ENCODE peak calls at places on chromosomes 13 and 19, in nine cellular contexts. Z is H9; O is GM23248; D is cardiac muscle cell; W is CD8-positive, alpha-beta memory T cell; K is heart right ventricle; H is SJSA1; T is SK-N-SH; X is tibial nerve. N is an unnamed sample.

GRCh38 chr13:100306444-100306999 is 217.6 kb downstream of the PCCA start:
- DNase-seq in K (no peak), W (no peak), H (no peak), O (no peak), X (no peak), D (peak), Z (no peak), T (no peak), N (no peak)

GRCh38 chr19:803686-804418 is 6.6 kb downstream of the PTBP1 start:
- DNase-seq in X (no peak), H (peak), T (no peak), K (peak), O (no peak), D (peak), W (no peak), Z (peak), N (no peak)

GRCh38 chr13:43377149-43377548 is 353.8 kb downstream of the DNAJC15 start:
- DNase-seq in X (no peak), O (no peak), K (no peak), Z (no peak), W (no peak), D (no peak), T (no peak), H (no peak), N (no peak)

GRCh38 chr19:9961103-9961502 is 24.8 kb upstream of the OLFM2 start:
- DNase-seq in X (no peak), W (no peak), T (no peak), H (no peak), K (no peak), O (no peak), Z (no peak), D (no peak), N (no peak)

GRCh38 chr13:39536906-39537305 is 66.1 kb downstream of the LHFPL6 start:
- DNase-seq in X (no peak), O (no peak), K (no peak), T (no peak), D (no peak), H (no peak), W (no peak), Z (no peak), N (no peak)

GRCh38 chr13:98584668-98585397 is 7.9 kb upstream of the STK24 start:
- DNase-seq in D (no peak), Z (no peak), T (no peak), K (no peak), W (no peak), X (no peak), O (peak), H (peak), N (no peak)

GRCh38 chr13:35953537-35954206 is 177.5 kb downstream of the DCLK1 start:
- DNase-seq in T (peak), K (peak), Z (peak), D (peak), H (peak), O (peak), X (peak), W (no peak), N (peak)

GRCh38 chr13:36173923-36174322 is 40.4 kb downstream of the SOHLH2 start:
- DNase-seq in T (no peak), D (no peak), K (no peak), Z (no peak), X (no peak), W (no peak), O (no peak), H (no peak), N (no peak)

GRCh38 chr13:113489171-113489548 is 1.4 kb downstream of the DCUN1D2 start:
- DNase-seq in H (no peak), T (no peak), X (no peak), Z (peak), K (no peak), W (no peak), O (no peak), D (peak), N (no peak)

GRCh38 chr19:16376649-16377048 is 52.0 kb downstream of the KLF2 start:
- DNase-seq in Z (peak), H (no peak), O (peak), X (no peak), K (no peak), T (peak), D (peak), W (no peak), N (no peak)

GRCh38 chr13:76973920-76974617 is 17.8 kb upstream of the CLN5 start:
- DNase-seq in X (no peak), O (no peak), H (no peak), K (no peak), D (no peak), W (no peak), Z (no peak), T (no peak), N (no peak)

GRCh38 chr19:13128583-13128982 is 10.5 kb downstream of the NACC1 start:
- DNase-seq in D (no peak), O (no peak), H (no peak), W (no peak), T (no peak), K (no peak), Z (peak), X (no peak), N (no peak)

GRCh38 chr19:41563847-41564514 is 12.0 kb upstream of the CEACAM21 start:
- DNase-seq in X (no peak), W (peak), Z (peak), D (no peak), H (no peak), O (no peak), T (no peak), K (no peak), N (no peak)

GRCh38 chr13:95596701-95597100 is 44.2 kb downstream of the CLDN10 start:
- DNase-seq in D (no peak), T (no peak), K (no peak), W (no peak), Z (no peak), X (no peak), H (no peak), O (no peak), N (no peak)

GRCh38 chr19:6246174-6247006 is 33.4 kb downstream of the MLLT1 start:
- DNase-seq in Z (no peak), D (no peak), O (no peak), H (no peak), T (no peak), W (no peak), X (no peak), K (no peak), N (no peak)

GRCh38 chr13:45341799-45342584 is 1.0 kb upstream of the TPT1 start:
- DNase-seq in K (no peak), H (no peak), W (no peak), T (peak), D (peak), X (peak), Z (no peak), O (peak), N (no peak)

GRCh38 chr19:13366529-13367143 is 139.6 kb downstream of the CACNA1A start:
- DNase-seq in D (peak), K (no peak), H (no peak), T (peak), W (no peak), X (no peak), O (peak), Z (peak), N (no peak)

GRCh38 chr13:113110048-113110851 is 4.7 kb downstream of the F7 start:
- DNase-seq in Z (no peak), O (peak), T (peak), W (peak), X (no peak), H (no peak), K (no peak), D (no peak), N (peak)

GRCh38 chr19:2337329-2337707 is 8.8 kb downstream of the SPPL2B start:
- DNase-seq in D (peak), W (no peak), X (peak), K (no peak), H (no peak), T (peak), O (peak), Z (peak), N (peak)

DNA sequence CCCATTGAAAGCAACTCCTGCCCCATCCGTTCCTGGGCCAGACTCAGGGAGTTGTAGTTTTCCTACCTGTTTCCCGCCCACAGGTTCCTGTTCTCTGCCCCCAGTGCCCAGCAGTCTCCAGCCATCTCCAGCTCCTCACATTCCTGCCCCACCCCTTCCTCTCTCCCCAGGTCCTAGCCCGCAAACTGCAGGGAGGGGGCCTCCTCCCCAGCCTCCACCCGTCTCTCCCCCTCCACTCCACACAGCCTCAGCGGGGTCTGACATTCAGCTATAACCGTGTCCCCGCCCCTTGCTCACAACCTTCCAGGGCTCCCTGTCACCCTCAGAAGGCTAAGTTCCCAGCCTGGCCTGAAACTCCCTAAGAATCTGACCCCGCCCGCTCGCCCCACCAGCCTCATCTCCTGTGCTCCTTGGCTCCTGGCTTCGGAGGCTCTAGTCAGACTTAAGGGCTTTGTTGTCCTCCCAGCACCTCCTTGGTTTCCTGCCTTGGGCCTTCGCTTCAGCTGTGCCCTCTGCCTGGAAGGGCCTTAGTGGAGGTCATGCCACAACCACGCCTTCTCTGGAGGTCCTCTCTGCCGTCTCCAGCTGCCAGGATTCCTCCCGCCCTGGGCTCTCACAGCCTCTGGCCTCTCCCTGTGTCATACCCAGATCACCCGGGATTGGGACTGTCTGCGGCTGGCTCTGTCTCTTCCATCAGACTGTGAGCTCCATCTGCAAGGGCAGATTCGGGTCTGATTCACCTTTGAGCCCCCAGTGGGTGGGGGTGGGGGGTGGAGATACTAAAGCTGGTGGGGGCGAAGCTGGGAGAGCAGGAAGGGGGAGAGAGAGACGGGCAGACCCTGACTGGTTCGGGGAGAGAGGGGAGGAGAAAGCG is 5.1 kb upstream of the SPACA6 start:
- DNase-seq in D (peak), H (peak), K (peak), T (peak), W (no peak), X (peak), O (peak), Z (peak), N (peak)
- H3K27ac ChIP-seq in D (peak), H (peak), K (peak), T (peak), W (peak), X (peak), O (peak), Z (no peak), N (peak)

GRCh38 chr19:30387311-30388115 is 15.3 kb downstream of the ZNF536 start:
- DNase-seq in W (no peak), D (peak), H (no peak), X (no peak), Z (no peak), K (peak), O (no peak), T (peak), N (no peak)
- H3K27ac ChIP-seq in W (no peak), D (no peak), H (no peak), X (no peak), Z (no peak), K (no peak), O (no peak), T (peak), N (no peak)

DNA sequence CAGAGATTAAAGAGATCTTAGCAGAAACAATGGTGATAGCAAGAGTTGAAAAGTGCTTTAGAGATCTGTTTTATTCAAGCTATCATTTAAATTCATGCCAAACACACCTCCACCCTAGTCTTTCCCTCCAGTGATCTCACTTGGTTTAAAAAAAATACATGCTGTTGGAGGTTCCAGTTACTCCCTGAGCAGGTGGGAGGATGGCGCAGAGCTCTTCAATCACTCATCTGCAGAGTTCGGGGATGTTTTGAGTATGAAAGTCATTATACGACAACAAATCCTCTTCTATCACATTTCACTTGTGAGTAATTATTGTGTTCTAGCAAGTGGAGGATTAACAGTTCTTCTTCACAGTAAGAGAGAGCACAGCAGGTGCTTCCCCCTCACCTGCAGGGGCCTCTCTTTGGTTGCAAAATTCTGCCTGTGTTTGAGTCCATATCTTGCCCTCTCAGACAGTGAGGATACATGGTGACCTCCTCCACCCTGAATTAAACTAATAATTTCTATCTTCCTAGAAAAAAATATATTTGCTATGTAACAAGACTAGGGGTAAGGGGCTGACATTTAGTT is 376.7 kb downstream of the LIG4 start:
- DNase-seq in T (no peak), W (no peak), O (no peak), Z (no peak), D (no peak), X (no peak), K (no peak), H (no peak), N (no peak)
- H3K27ac ChIP-seq in T (no peak), W (no peak), O (no peak), Z (no peak), D (no peak), X (no peak), K (no peak), H (no peak), N (no peak)

GRCh38 chr13:69547780-69548179 is 559.8 kb upstream of the ATXN8OS start:
- DNase-seq in X (no peak), D (no peak), Z (no peak), O (no peak), K (no peak), H (no peak), T (no peak), W (no peak), N (no peak)
- H3K27ac ChIP-seq in X (no peak), D (no peak), Z (no peak), O (no peak), K (no peak), H (no peak), T (no peak), W (no peak), N (no peak)

GRCh38 chr13:32147976-32148375 is 116.4 kb downstream of the FRY start:
- DNase-seq in O (no peak), T (no peak), Z (no peak), D (no peak), K (no peak), X (no peak), H (no peak), W (no peak), N (no peak)

GRCh38 chr13:32150794-32151193 is 119.2 kb downstream of the FRY start:
- DNase-seq in X (peak), H (no peak), K (peak), Z (no peak), W (no peak), O (peak), T (no peak), D (no peak), N (no peak)

GRCh38 chr13:32147193-32147592 is 115.6 kb downstream of the FRY start:
- DNase-seq in O (no peak), X (no peak), Z (no peak), W (no peak), T (no peak), D (no peak), H (no peak), K (no peak), N (no peak)

GRCh38 chr13:32153056-32153455 is 121.5 kb downstream of the FRY start:
- DNase-seq in W (no peak), T (no peak), K (no peak), Z (no peak), D (no peak), O (peak), H (no peak), X (no peak), N (no peak)

DNA sequence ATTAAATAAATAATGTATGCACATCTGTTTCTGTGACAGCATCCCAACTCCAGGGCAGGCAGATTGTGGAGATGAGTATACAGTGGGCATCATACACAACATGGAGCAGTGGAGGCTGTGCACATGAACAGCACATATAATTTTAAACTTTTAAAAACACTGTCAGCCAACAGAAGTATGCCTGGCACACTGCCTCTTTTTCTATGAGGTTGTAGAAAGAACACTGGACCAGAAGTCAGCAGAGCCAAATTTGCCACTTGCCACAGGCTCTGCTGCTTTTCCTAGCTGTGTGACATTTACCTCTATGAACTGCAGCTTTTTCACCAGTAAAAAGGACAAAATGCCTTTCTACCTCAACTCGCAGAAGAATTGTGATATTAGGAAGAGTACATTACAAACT is 118.7 kb downstream of the FRY start:
- DNase-seq in D (no peak), Z (no peak), O (peak), W (no peak), T (no peak), X (no peak), H (no peak), K (peak), N (no peak)
- H3K27ac ChIP-seq in D (no peak), Z (no peak), O (peak), W (no peak), T (peak), X (peak), H (no peak), K (peak), N (no peak)

DNA sequence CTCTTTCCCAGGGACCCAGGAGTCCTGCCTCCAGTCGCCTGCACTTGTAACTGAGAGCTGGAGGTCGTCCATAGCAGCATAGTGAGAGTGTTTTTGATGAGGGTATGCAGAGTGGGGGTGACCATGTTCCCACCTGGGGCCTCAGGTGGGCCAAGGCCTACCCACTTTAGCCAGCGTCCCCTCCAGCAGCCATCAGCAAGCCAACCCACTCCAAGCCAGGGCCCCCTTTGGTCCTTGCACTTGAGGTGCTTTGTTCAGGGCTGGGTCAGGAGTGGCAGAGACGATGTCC is 11.9 kb upstream of the SMG9 start:
- DNase-seq in Z (no peak), X (no peak), D (no peak), T (no peak), K (no peak), H (no peak), O (no peak), W (no peak), N (no peak)
- H3K27ac ChIP-seq in Z (no peak), X (no peak), D (no peak), T (no peak), K (no peak), H (no peak), O (no peak), W (peak), N (no peak)